ENCODE peak calls at places on chromosomes 1 and 21, in ten cellular contexts. D is NCI-H1092 treated with DMSO at 0.1 percent for 48 hours; T is dorsolateral prefrontal cortex; F is DMS153; U is body of pancreas; N is thoracic aorta; H is C1 segment of cervical spinal cord; I is A549; K is substantia nigra; X is activated T-helper 1 cell treated with anti-CD3 and anti-CD28 coated beads, Interleukin-2, amount 50 U/mL, for 16 hours. B is an unnamed sample.

GRCh38 chr1:18927082-18927653 is 24.8 kb upstream of the ALDH4A1 start:
- DNase-seq in D (no peak), T (no peak), F (no peak), U (no peak), N (no peak), H (no peak), I (no peak), K (no peak), X (peak), B (no peak)

GRCh38 chr21:42852925-42853570 is 26.3 kb downstream of the WDR4 start:
- DNase-seq in D (no peak), T (no peak), F (no peak), U (no peak), N (no peak), H (no peak), I (no peak), K (no peak), X (no peak), B (no peak)

GRCh38 chr21:27570306-27570868 is 603.5 kb upstream of the ADAMTS5 start:
- DNase-seq in D (no peak), T (no peak), F (no peak), U (peak), N (peak), H (no peak), I (no peak), K (no peak), X (no peak), B (no peak)

GRCh38 chr1:147152772-147153171 is 19.5 kb downstream of the PRKAB2 start:
- DNase-seq in D (no peak), T (no peak), F (no peak), U (no peak), N (no peak), H (no peak), I (no peak), K (no peak), X (no peak), B (no peak)

GRCh38 chr21:46071082-46071481 is 26.8 kb upstream of the COL6A2 start:
- DNase-seq in D (no peak), T (no peak), F (no peak), U (no peak), N (no peak), H (no peak), I (no peak), K (no peak), X (no peak), B (no peak)

GRCh38 chr1:26351591-26352337 is 2.2 kb downstream of the CRYBG2 start:
- DNase-seq in D (no peak), T (no peak), F (no peak), U (no peak), N (no peak), H (no peak), I (peak), K (no peak), X (no peak), B (no peak)

GRCh38 chr1:79264975-79265818 is 258.7 kb upstream of the ADGRL4 start:
- DNase-seq in D (no peak), T (no peak), F (no peak), U (no peak), N (no peak), H (no peak), I (no peak), K (no peak), X (no peak), B (no peak)

GRCh38 chr1:226738995-226739695 is at the start of gene ITPKB:
- DNase-seq in D (no peak), T (no peak), F (no peak), U (peak), N (no peak), H (no peak), I (peak), K (no peak), X (peak), B (no peak)

B was measured in NCI-H748 treated with DMSO at 0.1 percent for 48 hours.